ENCODE peak calls at places on chromosomes 7 and 10, in five cellular contexts. U, I, N, H and V are unnamed samples.

GRCh38 chr10:110433740-110434139 is 64.0 kb upstream of the DUSP5 start:
- DNase-seq in U (no peak), I (no peak), N (no peak), H (no peak), V (no peak)

GRCh38 chr10:25047902-25048301 is 31.5 kb downstream of the THNSL1 start:
- DNase-seq in U (no peak), I (no peak), N (no peak), H (no peak), V (no peak)

GRCh38 chr10:119303886-119304285 is 96.5 kb downstream of the GRK5 start:
- DNase-seq in U (no peak), I (no peak), N (no peak), H (no peak), V (no peak)

GRCh38 chr7:128827971-128828711 is 2.1 kb upstream of the FLNC start:
- DNase-seq in U (no peak), I (no peak), N (no peak), H (no peak), V (no peak)

GRCh38 chr10:18437486-18437885 is 213.9 kb downstream of the NSUN6 start:
- DNase-seq in U (no peak), I (no peak), N (no peak), H (no peak), V (no peak)

GRCh38 chr7:149196151-149196704 is 882 bp downstream of the ZNF282 start:
- DNase-seq in U (no peak), I (no peak), N (no peak), H (no peak), V (no peak)

GRCh38 chr7:15041226-15041625 is 138.7 kb upstream of the DGKB start:
- DNase-seq in U (no peak), I (no peak), N (no peak), H (no peak), V (no peak)

GRCh38 chr7:101950450-101951119 is 133.2 kb downstream of the CUX1 start:
- DNase-seq in U (no peak), I (no peak), N (no peak), H (no peak), V (no peak)

GRCh38 chr10:125264091-125264490 is 103.7 kb upstream of the CTBP2 start:
- DNase-seq in U (no peak), I (no peak), N (no peak), H (no peak), V (no peak)

GRCh38 chr7:80781561-80781979 is 137.3 kb downstream of the SEMA3C start:
- DNase-seq in U (no peak), I (no peak), N (no peak), H (peak), V (no peak)

GRCh38 chr10:86888585-86889381 is 68.6 kb downstream of the MMRN2 start:
- DNase-seq in U (no peak), I (no peak), N (no peak), H (no peak), V (peak)

GRCh38 chr7:107694395-107694794 is 33.8 kb downstream of the SLC26A4 start:
- DNase-seq in U (no peak), I (no peak), N (no peak), H (peak), V (no peak)

GRCh38 chr7:26326211-26326610 is 34.5 kb downstream of the SNX10 start:
- DNase-seq in U (no peak), I (no peak), N (no peak), H (no peak), V (no peak)